ENCODE peak calls at places on chromosomes 4 and X, in ten cellular contexts. C, P, M, Q, Y, Z, O, E, K and G are unnamed samples. For H3K4me1 and H3K27me3, the result is how much of the 10 kb centered on the place peaks cover.

GRCh38 chr4:110184124-110184790 is 14.2 kb downstream of the ELOVL6 start:
- DNase-seq in Z (no peak), E (no peak), C (no peak), Y (no peak), P (no peak), Q (no peak), K (peak), O (no peak), M (no peak), G (no peak)

GRCh38 chr4:72467633-72468032 is 101.4 kb downstream of the ADAMTS3 start:
- DNase-seq in Y (no peak), K (no peak), C (no peak), O (no peak), Z (no peak), M (no peak), E (no peak), P (no peak), Q (no peak), G (no peak)

GRCh38 chr4:55143858-55144257 is 18.5 kb upstream of the KDR start:
- DNase-seq in M (no peak), P (no peak), Y (no peak), O (no peak), C (no peak), Q (no peak), K (no peak), E (peak), Z (no peak), G (no peak)

GRCh38 chr4:145375416-145375815 is 106.2 kb upstream of the SMAD1 start:
- DNase-seq in C (peak), O (no peak), E (no peak), Y (no peak), K (no peak), Q (no peak), P (no peak), M (no peak), Z (no peak), G (no peak)

GRCh38 chr4:3291969-3292570 is 751 bp upstream of the RGS12 start:
- DNase-seq in O (peak), Y (no peak), P (peak), E (peak), Z (no peak), M (peak), C (peak), Q (peak), K (peak), G (peak)

GRCh38 chr4:69517674-69518073 is 22.0 kb upstream of the UGT2B4 start:
- DNase-seq in P (no peak), Z (no peak), Y (no peak), K (no peak), O (no peak), E (no peak), M (no peak), Q (no peak), C (no peak), G (no peak)

GRCh38 chr4:126533176-126533575 is 1099.6 kb upstream of the INTU start:
- DNase-seq in O (no peak), K (no peak), Q (no peak), C (no peak), Y (no peak), E (no peak), M (no peak), P (no peak), Z (no peak), G (no peak)

GRCh38 chr4:3302164-3302785 is 9.5 kb downstream of the RGS12 start:
- DNase-seq in Q (peak), E (no peak), K (peak), O (no peak), M (peak), Y (no peak), P (no peak), Z (no peak), C (peak), G (no peak)

GRCh38 chrX:154313147-154313546 is 17.6 kb downstream of the TKTL1 start:
- DNase-seq in Y (no peak), P (no peak), K (no peak), E (no peak), M (no peak), C (no peak), Q (no peak), O (no peak), Z (no peak), G (no peak)

GRCh38 chr4:171025776-171026175 is 787.4 kb upstream of the GALNTL6 start:
- DNase-seq in E (no peak), P (no peak), M (no peak), Q (no peak), O (no peak), Z (no peak), Y (no peak), K (no peak), C (no peak), G (no peak)

GRCh38 chrX:71228063-71228642 is 5.1 kb downstream of the GJB1 start:
- DNase-seq in P (no peak), C (no peak), K (no peak), Q (no peak), Y (no peak), M (no peak), Z (no peak), O (no peak), E (no peak), G (no peak)

GRCh38 chr4:48212165-48212564 is 57.5 kb downstream of the TEC start:
- DNase-seq in C (no peak), P (no peak), Z (no peak), M (no peak), E (no peak), Y (no peak), O (no peak), Q (no peak), K (no peak), G (no peak)

GRCh38 chr4:48215977-48216376 is 53.7 kb downstream of the TEC start:
- DNase-seq in M (no peak), O (no peak), K (no peak), C (no peak), Q (no peak), Z (no peak), E (no peak), Y (no peak), P (no peak), G (no peak)

GRCh38 chr4:48222491-48222890 is 47.1 kb downstream of the TEC start:
- DNase-seq in O (no peak), E (no peak), Z (no peak), Y (no peak), K (no peak), P (no peak), C (no peak), M (no peak), Q (no peak), G (no peak)

DNA sequence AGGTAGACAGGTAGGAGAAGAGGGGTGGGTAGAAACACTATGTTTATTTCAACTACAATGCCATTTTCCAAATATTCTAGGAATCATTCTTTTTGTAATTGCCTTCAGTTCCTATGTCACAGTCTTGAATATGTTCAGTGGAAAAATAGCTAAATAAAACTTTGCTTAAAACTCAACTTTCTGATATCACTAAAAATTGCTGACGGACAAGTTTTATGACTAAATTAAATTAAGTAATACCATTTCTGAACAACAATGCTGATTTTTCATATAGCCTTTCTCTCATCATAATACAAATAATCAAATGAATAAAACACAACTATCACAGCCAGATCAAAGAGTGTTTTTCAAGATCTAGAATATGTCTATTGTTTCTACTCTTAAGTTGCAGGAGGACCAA is 53.1 kb downstream of the TEC start:
- DNase-seq in C (no peak), P (no peak), Q (no peak), Y (no peak), M (no peak), E (no peak), Z (no peak), K (no peak), O (no peak), G (no peak)
- H3K4me1 ChIP-seq in C (under half), P (under half), Q (under half), Y (under half), M (under half), E (under half), Z (under half), K (under half), O (under half), G (under half)

GRCh38 chrX:56219702-56220101 is 12.5 kb upstream of the KLF8 start:
- DNase-seq in K (no peak), E (peak), P (no peak), O (no peak), M (no peak), C (no peak), Z (no peak), Y (no peak), Q (no peak), G (no peak)
- H3K27me3 ChIP-seq in K (under half), E (under half), P (under half), O (under half), M (under half), C (under half), Z (under half), Y (under half), Q (under half), G (under half)

DNA sequence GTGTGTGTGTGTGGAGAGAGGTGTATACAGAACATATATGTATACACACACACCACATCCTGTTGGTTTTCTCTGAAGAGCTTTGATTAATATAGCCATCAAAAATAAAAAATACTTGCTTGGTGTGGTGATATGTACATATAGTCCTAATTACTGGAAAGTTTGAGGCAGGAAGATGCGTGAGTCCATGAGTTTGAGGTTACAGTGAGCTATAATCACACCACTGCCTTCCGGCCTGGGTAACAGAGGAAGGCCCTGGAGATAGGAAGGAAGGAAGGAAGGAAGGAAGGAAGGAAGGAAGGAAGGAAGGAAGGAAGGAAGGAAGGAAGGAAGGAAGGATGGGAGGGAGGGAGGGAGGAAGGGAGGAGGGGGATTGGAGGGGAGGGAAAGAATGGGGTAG is 360.4 kb upstream of the CPEB2 start:
- DNase-seq in Z (no peak), K (no peak), Q (no peak), M (no peak), E (no peak), Y (no peak), P (no peak), C (no peak), O (no peak), G (no peak)
- H3K4me1 ChIP-seq in Z (under half), K (under half), Q (under half), M (under half), E (under half), Y (under half), P (under half), C (under half), O (under half), G (under half)

DNA sequence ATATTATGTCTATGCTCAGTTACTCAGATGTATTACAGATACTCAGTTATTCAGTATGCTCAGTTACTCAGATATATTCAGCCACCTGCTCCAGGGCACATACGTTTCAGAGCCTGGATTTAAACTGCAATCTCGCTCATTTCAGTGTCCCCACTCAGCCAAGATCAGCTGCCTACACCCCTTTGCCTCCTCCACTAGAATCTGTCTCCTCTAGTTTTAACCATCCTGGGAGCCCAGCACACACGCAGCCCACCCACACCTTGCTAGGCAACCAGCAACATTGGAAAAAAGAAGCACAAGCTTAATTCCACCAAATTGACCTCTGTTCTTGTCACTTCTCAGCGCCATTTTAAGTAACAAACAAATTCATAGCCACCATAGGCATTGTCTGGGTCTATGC is 246.2 kb downstream of the QDPR start:
- DNase-seq in C (no peak), Y (no peak), M (no peak), Q (no peak), E (no peak), P (no peak), O (no peak), K (no peak), Z (no peak), G (no peak)
- H3K27me3 ChIP-seq in C (under half), Y (under half), M (under half), Q (under half), E (under half), P (under half), O (under half), K (under half), Z (under half), G (under half)

GRCh38 chr4:61408163-61408562 is 208.0 kb downstream of the ADGRL3 start:
- DNase-seq in Y (no peak), P (no peak), Z (no peak), O (no peak), C (no peak), Q (no peak), M (no peak), E (no peak), K (no peak), G (no peak)

GRCh38 chr4:61406677-61407076 is 206.6 kb downstream of the ADGRL3 start:
- DNase-seq in Y (no peak), C (no peak), E (no peak), M (no peak), K (no peak), Q (no peak), Z (no peak), O (no peak), P (no peak), G (no peak)

GRCh38 chr4:61405307-61405706 is 205.2 kb downstream of the ADGRL3 start:
- DNase-seq in Y (no peak), Q (no peak), E (no peak), Z (no peak), C (no peak), K (no peak), O (no peak), M (no peak), P (no peak), G (no peak)

GRCh38 chr4:61408861-61409260 is 208.7 kb downstream of the ADGRL3 start:
- DNase-seq in Q (no peak), C (no peak), Y (no peak), Z (no peak), K (no peak), E (no peak), O (no peak), P (no peak), M (no peak), G (no peak)

GRCh38 chr4:61411241-61411640 is 211.1 kb downstream of the ADGRL3 start:
- DNase-seq in P (no peak), M (no peak), C (no peak), K (no peak), E (no peak), Y (no peak), Q (no peak), O (no peak), Z (no peak), G (no peak)
- H3K4me1 ChIP-seq in P (under half), M (under half), C (under half), K (under half), E (under half), Y (under half), Q (under half), O (under half), Z (under half), G (under half)

GRCh38 chr4:98673282-98673644 is 14.9 kb upstream of the TSPAN5 start:
- DNase-seq in Q (no peak), Y (no peak), M (no peak), C (no peak), O (no peak), K (no peak), P (no peak), Z (no peak), E (peak), G (no peak)

GRCh38 chr4:98674404-98675173 is 16.2 kb upstream of the TSPAN5 start:
- DNase-seq in Z (no peak), K (no peak), P (no peak), M (no peak), C (no peak), E (no peak), Q (no peak), Y (no peak), O (no peak), G (no peak)

GRCh38 chr4:98672583-98673281 is 14.3 kb upstream of the TSPAN5 start:
- DNase-seq in P (no peak), Q (no peak), Z (no peak), Y (no peak), K (no peak), M (no peak), E (no peak), C (no peak), O (no peak), G (no peak)

GRCh38 chr4:98671131-98671530 is 12.7 kb upstream of the TSPAN5 start:
- DNase-seq in P (no peak), E (no peak), Y (no peak), K (no peak), Q (no peak), Z (no peak), O (no peak), M (no peak), C (no peak), G (no peak)

DNA sequence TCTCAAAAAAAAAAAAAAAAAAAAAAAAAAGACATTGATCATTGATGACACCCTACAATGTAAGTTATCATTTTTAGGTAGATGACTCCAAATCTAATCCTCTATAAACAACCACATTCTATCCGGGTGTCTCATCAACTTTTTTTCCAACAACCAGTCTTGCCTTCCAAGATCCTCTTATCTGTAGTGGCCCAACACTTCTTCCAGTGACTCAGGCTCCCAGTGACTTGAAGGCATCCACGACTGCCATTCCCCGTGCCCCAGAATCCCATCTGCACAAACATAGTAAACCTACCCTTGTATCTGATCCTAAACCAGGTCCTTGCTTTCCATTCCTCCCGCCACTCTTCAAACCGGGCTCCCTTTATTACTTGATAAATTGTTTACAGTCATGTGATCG is 15.6 kb upstream of the TSPAN5 start:
- DNase-seq in E (no peak), Q (no peak), Z (no peak), K (peak), M (no peak), Y (no peak), C (no peak), O (no peak), P (no peak), G (no peak)
- H3K27me3 ChIP-seq in E (under half), Q (under half), Z (under half), K (under half), M (under half), Y (under half), C (under half), O (under half), P (under half), G (under half)